ENCODE peak calls at places on chromosomes 3 and 15, in four cellular contexts. A is K562, T is HepG2, I is GM12878. B is an unnamed sample.

GRCh38 chr3:138862924-138863775 is 28.4 kb upstream of the PIK3CB start:
- DNase-seq in A (peak; percentile 84), T (peak; percentile 97), I (no peak), B (peak; percentile 29)

GRCh38 chr15:78131295-78132021 is at the start of gene CIB2:
- DNase-seq in A (peak; percentile 85), T (peak; percentile 43), I (no peak), B (peak; percentile 95)

GRCh38 chr15:43212951-43213350 is 7.9 kb downstream of the EPB42 start:
- DNase-seq in A (no peak), T (no peak), I (no peak), B (no peak)

GRCh38 chr3:13018039-13018431 is 55.2 kb downstream of the IQSEC1 start:
- DNase-seq in A (no peak), T (no peak), I (no peak), B (no peak)

GRCh38 chr15:48040166-48040817 is 80.5 kb upstream of the SLC24A5 start:
- DNase-seq in A (no peak), T (no peak), I (no peak), B (no peak)

GRCh38 chr3:42263354-42264346 is 2.3 kb downstream of the CCK start:
- DNase-seq in A (no peak), T (no peak), I (no peak), B (no peak)

GRCh38 chr3:9158865-9159630 is 90.4 kb downstream of the SRGAP3 start:
- DNase-seq in A (peak; percentile 8), T (no peak), I (no peak), B (no peak)

GRCh38 chr3:53072653-53073552 is 27.0 kb upstream of the SFMBT1 start:
- DNase-seq in A (peak; percentile 86), T (peak; percentile 81), I (peak; percentile 43), B (peak; percentile 85)

GRCh38 chr3:183734750-183735284 is 37.2 kb downstream of the YEATS2 start:
- DNase-seq in A (no peak), T (no peak), I (no peak), B (no peak)

GRCh38 chr3:182683335-182684257 is 109.7 kb upstream of the ATP11B start:
- DNase-seq in A (peak; percentile 79), T (peak; percentile 48), I (peak; percentile 36), B (peak; percentile 63)

GRCh38 chr3:135516143-135516542 is 449.4 kb upstream of the PPP2R3A start:
- DNase-seq in A (peak; percentile 22), T (peak; percentile 4), I (no peak), B (peak; percentile 33)

GRCh38 chr3:18740631-18741583 is 315.8 kb upstream of the SATB1 start:
- DNase-seq in A (no peak), T (no peak), I (peak; percentile 61), B (no peak)

GRCh38 chr3:23435318-23435717 is 232.2 kb downstream of the UBE2E2 start:
- DNase-seq in A (no peak), T (no peak), I (no peak), B (peak; percentile 15)

GRCh38 chr3:185677146-185677829 is 91.2 kb downstream of the SENP2 start:
- DNase-seq in A (peak; percentile 68), T (peak; percentile 56), I (no peak), B (peak; percentile 57)

GRCh38 chr3:124663690-124664089 is 66.6 kb upstream of the UMPS start:
- DNase-seq in A (no peak), T (no peak), I (no peak), B (no peak)

GRCh38 chr15:35963316-35963715 is 417.4 kb upstream of the DPH6 start:
- DNase-seq in A (no peak), T (no peak), I (no peak), B (no peak)

GRCh38 chr3:129605593-129606521 is 619 bp downstream of the PLXND1 start:
- DNase-seq in A (peak; percentile 64), T (no peak), I (no peak), B (peak; percentile 52)

GRCh38 chr15:75596703-75597345 is 17.7 kb upstream of the PTPN9 start:
- DNase-seq in A (no peak), T (no peak), I (no peak), B (no peak)

GRCh38 chr3:166248784-166249183 is 411.6 kb upstream of the BCHE start:
- DNase-seq in A (no peak), T (no peak), I (no peak), B (no peak)

GRCh38 chr15:100114100-100114499 is 227.7 kb downstream of the ADAMTS17 start:
- DNase-seq in A (no peak), T (no peak), I (no peak), B (no peak)

GRCh38 chr15:74402337-74402839 is 31.4 kb downstream of the SEMA7A start:
- DNase-seq in A (no peak), T (no peak), I (no peak), B (no peak)

GRCh38 chr3:65563844-65564243 is 474.9 kb downstream of the MAGI1 start:
- DNase-seq in A (no peak), T (no peak), I (no peak), B (no peak)

GRCh38 chr15:44811347-44811746 is 75.0 kb downstream of the TRIM69 start:
- DNase-seq in A (peak; percentile 44), T (peak; percentile 24), I (no peak), B (no peak)

GRCh38 chr3:41768363-41768762 is 193.5 kb downstream of the ULK4 start:
- DNase-seq in A (no peak), T (no peak), I (no peak), B (no peak)

GRCh38 chr3:32414527-32415202 is 23.0 kb downstream of the CMTM7 start:
- DNase-seq in A (no peak), T (no peak), I (no peak), B (no peak)

GRCh38 chr3:14377838-14378169 is 24.6 kb upstream of the SLC6A6 start:
- DNase-seq in A (no peak), T (no peak), I (peak; percentile 25), B (no peak)

GRCh38 chr15:62524848-62525247 is 359.8 kb upstream of the C2CD4B start:
- DNase-seq in A (no peak), T (no peak), I (no peak), B (no peak)

GRCh38 chr15:37789881-37790280 is 144.6 kb upstream of the TMCO5A start:
- DNase-seq in A (no peak), T (no peak), I (no peak), B (no peak)

GRCh38 chr3:194283218-194284006 is 67.7 kb downstream of the CPN2 start:
- DNase-seq in A (no peak), T (no peak), I (no peak), B (no peak)

GRCh38 chr3:54719914-54720313 is 207.9 kb downstream of the LRTM1 start:
- DNase-seq in A (no peak), T (no peak), I (no peak), B (no peak)

GRCh38 chr15:67083135-67083766 is 17.8 kb downstream of the SMAD3 start:
- DNase-seq in A (no peak), T (no peak), I (no peak), B (no peak)

GRCh38 chr15:61367953-61368352 is 138.9 kb upstream of the RORA start:
- DNase-seq in A (no peak), T (no peak), I (no peak), B (no peak)

GRCh38 chr3:184371570-184372018 is 6.4 kb downstream of the THPO start:
- DNase-seq in A (peak; percentile 89), T (peak; percentile 84), I (no peak), B (peak; percentile 76)

GRCh38 chr15:60512937-60513336 is 34.0 kb upstream of the ICE2 start:
- DNase-seq in A (no peak), T (no peak), I (no peak), B (no peak)

GRCh38 chr15:82936966-82937647 is 15.4 kb downstream of the HOMER2 start:
- DNase-seq in A (no peak), T (peak; percentile 79), I (no peak), B (no peak)

GRCh38 chr3:67377299-67377698 is 277.1 kb downstream of the SUCLG2 start:
- DNase-seq in A (no peak), T (no peak), I (no peak), B (no peak)

DNA sequence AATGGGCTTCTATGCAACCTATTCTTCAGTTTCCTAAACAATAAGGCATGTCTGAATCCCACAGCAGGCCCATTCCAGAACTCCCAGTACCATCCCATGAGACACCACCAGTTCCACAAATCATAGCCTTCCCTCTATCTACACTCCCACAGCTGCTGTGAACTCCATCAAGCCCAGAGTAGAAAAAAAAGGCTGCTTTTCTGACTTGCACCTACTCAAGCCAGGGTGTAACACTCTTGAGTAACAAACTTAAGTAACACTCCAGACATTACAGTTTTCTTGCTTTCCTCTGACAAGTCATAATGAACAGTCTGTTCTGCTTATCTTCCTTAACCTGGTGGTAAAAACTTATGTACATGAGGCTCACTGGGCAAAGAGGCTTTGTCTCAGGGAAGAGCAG is 283.1 kb downstream of the NFKBIZ start:
- DNase-seq in A (no peak), T (no peak), I (no peak), B (no peak)
- TF ChIP-seq FOXM1 in A (no peak), T (no peak), I (no peak), B (no peak)

GRCh38 chr3:80697291-80697690 is 929.5 kb upstream of the ROBO1 start:
- DNase-seq in A (no peak), T (no peak), I (no peak), B (no peak)
- TF ChIP-seq SP1 in A (no peak), T (no peak), I (no peak), B (no peak)

DNA sequence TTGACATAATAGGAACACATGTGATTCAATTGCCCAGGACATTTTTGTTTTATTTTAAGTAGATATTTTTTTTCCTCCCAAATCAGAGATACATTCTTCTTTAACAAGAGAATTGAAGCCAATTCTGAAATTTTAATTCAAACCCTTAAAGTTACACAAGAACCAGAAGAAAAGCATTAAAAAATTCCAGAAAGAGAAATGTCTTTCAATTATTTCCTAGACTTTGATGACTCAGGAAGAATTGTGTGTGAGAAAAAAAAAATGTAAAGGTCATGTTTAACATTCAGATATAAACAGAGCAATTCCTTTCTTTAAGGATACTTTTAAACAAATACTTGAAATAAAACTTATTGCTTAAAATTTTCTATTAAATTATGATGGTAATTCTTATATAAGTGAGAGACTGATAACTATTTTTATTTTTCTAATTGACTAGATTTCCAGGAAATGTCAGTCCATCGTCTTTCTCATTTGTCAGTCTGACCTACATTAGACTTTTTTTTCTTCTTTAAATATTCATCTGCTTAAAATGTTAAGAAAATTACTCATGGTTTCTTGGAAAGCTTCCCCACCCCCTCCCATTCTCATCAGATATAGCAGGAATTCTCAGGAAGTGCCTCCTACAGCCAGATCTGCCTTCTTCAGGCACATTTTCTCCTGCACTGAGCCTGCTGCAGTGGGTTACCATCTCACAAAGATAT is 261.7 kb upstream of the CBLB start:
- DNase-seq in A (peak; percentile 85), T (no peak), I (no peak), B (no peak)
- TF ChIP-seq FOXK2 in A (no peak), T (no peak), I (no peak), B (no peak)

GRCh38 chr15:25170781-25171110 is 216.0 kb downstream of the SNRPN start:
- DNase-seq in A (no peak), T (no peak), I (no peak), B (no peak)

GRCh38 chr15:25171856-25172687 is 217.3 kb downstream of the SNRPN start:
- DNase-seq in A (no peak), T (no peak), I (no peak), B (no peak)

GRCh38 chr15:25171111-25171811 is 216.5 kb downstream of the SNRPN start:
- DNase-seq in A (no peak), T (no peak), I (no peak), B (no peak)

GRCh38 chr15:25173241-25174028 is 218.6 kb downstream of the SNRPN start:
- DNase-seq in A (no peak), T (no peak), I (no peak), B (no peak)

DNA sequence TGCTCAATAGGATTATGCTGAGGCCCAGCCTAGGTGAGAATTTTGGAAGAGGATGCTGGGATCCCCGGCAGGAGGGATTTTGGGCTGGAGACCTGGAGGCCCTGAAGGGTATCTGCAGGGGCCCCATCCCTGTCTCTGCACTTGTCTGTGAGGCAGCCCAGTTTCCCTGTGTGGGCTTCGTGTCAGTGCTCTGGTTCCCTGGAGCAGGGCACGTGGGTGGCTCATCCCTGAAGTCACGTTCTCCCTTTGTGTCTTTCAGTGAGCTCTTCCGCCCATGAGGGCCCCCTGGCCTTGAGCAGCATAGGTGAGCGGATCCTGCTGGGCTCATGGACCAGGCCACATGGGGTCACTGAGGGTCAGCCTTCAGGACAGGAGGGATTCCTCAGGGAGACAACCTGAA is 217.9 kb downstream of the SNRPN start:
- DNase-seq in A (no peak), T (no peak), I (no peak), B (no peak)
- TF ChIP-seq FOXM1 in A (no peak), T (no peak), I (no peak), B (no peak)

B was measured in HEK293T.